ENCODE peak calls at places on chromosomes 16 and 17, in nine cellular contexts. C is mammary epithelial cell, O is GM23338, I is endodermal cell, F is breast epithelium, N is lower lobe of right lung, H is upper lobe of right lung, W is stomach, D is transverse colon. E is an unnamed sample. For H3K4me1 and H3K27me3, the result is how much of the 10 kb centered on the place peaks cover.

GRCh38 chr17:59763861-59764260 is 56.4 kb downstream of the VMP1 start:
- DNase-seq in I (no peak), C (peak), N (no peak), O (no peak), F (no peak), D (no peak), W (no peak), H (no peak), E (peak)

GRCh38 chr16:61900482-61900881 is 135.8 kb downstream of the CDH8 start:
- DNase-seq in F (no peak), D (no peak), N (no peak), W (no peak), I (no peak), O (no peak), C (peak), H (no peak), E (no peak)

GRCh38 chr17:1107777-1108559 is 71.8 kb downstream of the ABR start:
- DNase-seq in W (no peak), I (peak), F (no peak), D (peak), H (no peak), N (no peak), C (peak), O (no peak), E (no peak)

GRCh38 chr17:50218771-50219315 is 17.4 kb upstream of the COL1A1 start:
- DNase-seq in O (no peak), F (no peak), I (peak), H (no peak), W (no peak), D (no peak), C (peak), N (no peak), E (peak)

GRCh38 chr16:82011199-82011641 is at the start of gene SDR42E1:
- DNase-seq in N (peak), I (no peak), H (peak), W (peak), C (peak), D (peak), F (peak), O (peak), E (peak)

GRCh38 chr17:21453144-21453982 is 77.2 kb downstream of the KCNJ12 start:
- DNase-seq in F (no peak), C (no peak), D (no peak), O (no peak), H (no peak), I (no peak), N (no peak), W (no peak), E (no peak)

GRCh38 chr16:10564591-10564990 is 15.8 kb downstream of the EMP2 start:
- DNase-seq in I (no peak), O (no peak), F (no peak), C (no peak), N (no peak), D (no peak), H (no peak), W (no peak), E (no peak)

GRCh38 chr16:9092282-9092962 is 978 bp downstream of the HAPSTR1 start:
- DNase-seq in F (no peak), N (peak), D (peak), W (peak), H (peak), I (peak), C (no peak), O (peak), E (no peak)

GRCh38 chr16:1124291-1124690 is 28.2 kb upstream of the C1QTNF8 start:
- DNase-seq in C (no peak), H (no peak), I (no peak), O (no peak), D (no peak), W (no peak), F (no peak), N (no peak), E (no peak)

GRCh38 chr16:20987049-20987448 is 86.5 kb downstream of the LYRM1 start:
- DNase-seq in D (no peak), F (no peak), O (no peak), W (no peak), H (no peak), I (no peak), N (no peak), C (no peak), E (no peak)

GRCh38 chr17:15261818-15262290 is 3.3 kb downstream of the PMP22 start:
- DNase-seq in D (peak), W (no peak), F (no peak), N (no peak), I (peak), C (peak), O (peak), H (no peak), E (no peak)

GRCh38 chr17:15262291-15263205 is 2.6 kb downstream of the PMP22 start:
- DNase-seq in D (peak), C (peak), N (peak), W (peak), H (peak), I (peak), F (peak), O (peak), E (no peak)

GRCh38 chr17:15263680-15264079 is 1.4 kb downstream of the PMP22 start:
- DNase-seq in H (no peak), I (peak), D (no peak), O (no peak), C (no peak), F (no peak), N (no peak), W (no peak), E (no peak)

GRCh38 chr17:15264542-15264941 is 584 bp downstream of the PMP22 start:
- DNase-seq in O (no peak), F (peak), C (no peak), N (peak), D (peak), I (peak), H (peak), W (peak), E (no peak)

GRCh38 chr17:15263206-15263579 is 1.9 kb downstream of the PMP22 start:
- DNase-seq in I (no peak), O (peak), D (peak), F (peak), N (peak), W (peak), C (peak), H (peak), E (no peak)
- H3K4me3 ChIP-seq in I (peak), O (peak), D (peak), F (peak), N (peak), W (peak), C (peak), H (peak), E (no peak)

GRCh38 chr16:23498863-23499262 is 11.4 kb downstream of the GGA2 start:
- DNase-seq in H (no peak), O (no peak), D (no peak), W (no peak), I (no peak), N (no peak), C (no peak), F (no peak), E (no peak)
- H3K4me1 ChIP-seq in H (half or more), O (under half), D (under half), W (half or more), I (under half), N (half or more), C (under half), F (under half), E (under half)

GRCh38 chr16:49687603-49688002 is 168.3 kb downstream of the ZNF423 start:
- DNase-seq in N (no peak), D (no peak), O (no peak), W (no peak), C (no peak), F (no peak), I (no peak), H (no peak), E (no peak)

GRCh38 chr16:49693445-49693844 is 162.5 kb downstream of the ZNF423 start:
- DNase-seq in F (no peak), I (peak), N (no peak), O (no peak), W (no peak), C (no peak), H (no peak), D (no peak), E (no peak)

GRCh38 chr16:49688298-49688697 is 167.6 kb downstream of the ZNF423 start:
- DNase-seq in C (no peak), I (peak), D (no peak), F (no peak), H (no peak), W (no peak), O (peak), N (no peak), E (no peak)

GRCh38 chr16:49695782-49696413 is 160.0 kb downstream of the ZNF423 start:
- DNase-seq in C (no peak), I (no peak), W (no peak), D (no peak), N (no peak), H (no peak), F (no peak), O (no peak), E (no peak)

DNA sequence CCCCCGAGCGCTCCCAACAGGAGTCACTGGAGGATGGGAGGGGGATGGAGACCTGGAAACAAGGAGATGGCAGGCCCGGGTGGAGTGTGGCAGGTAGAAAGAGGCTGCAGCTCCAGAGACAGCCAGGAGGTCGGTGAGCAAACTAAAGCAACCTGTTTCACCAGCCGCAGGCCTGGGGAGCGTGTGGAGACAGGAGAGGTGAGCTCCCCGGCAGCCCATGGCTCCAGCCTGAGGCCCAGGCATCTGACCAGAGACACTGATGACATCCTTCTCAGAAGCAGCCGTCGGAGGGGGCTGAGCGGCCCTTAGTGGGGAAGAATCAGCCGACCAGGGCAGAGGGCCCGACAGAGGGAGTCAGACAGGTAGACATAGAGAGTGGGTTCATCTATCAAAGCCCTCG is 165.1 kb downstream of the ZNF423 start:
- DNase-seq in N (no peak), I (peak), D (no peak), C (no peak), F (no peak), W (no peak), H (no peak), O (no peak), E (no peak)
- H3K27me3 ChIP-seq in N (under half), I (under half), D (under half), C (under half), F (under half), W (under half), H (under half), O (under half), E (half or more)

DNA sequence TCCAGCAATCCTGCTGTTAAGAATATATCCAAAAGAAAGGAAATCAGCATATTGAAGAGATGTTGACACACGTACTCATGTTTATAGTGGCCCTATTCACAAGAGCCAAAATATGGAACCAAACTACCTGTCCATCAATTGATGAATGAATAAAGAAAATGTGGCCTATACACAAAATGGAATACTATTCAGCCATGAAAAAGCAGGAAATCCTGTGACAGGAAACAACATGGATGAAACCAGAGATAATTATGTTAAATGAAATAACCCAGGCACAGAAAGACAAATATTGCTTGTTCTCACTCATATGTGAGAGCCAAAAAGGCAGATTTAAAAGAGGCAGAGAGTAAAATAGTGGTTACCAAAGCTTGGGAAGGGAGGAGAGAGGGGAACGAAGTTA is 127.1 kb downstream of the KCNJ2 start:
- DNase-seq in N (no peak), D (no peak), I (no peak), C (no peak), W (no peak), F (no peak), O (no peak), H (no peak), E (no peak)
- H3K4me3 ChIP-seq in N (no peak), D (no peak), I (no peak), C (no peak), W (no peak), F (no peak), O (no peak), H (no peak), E (no peak)

DNA sequence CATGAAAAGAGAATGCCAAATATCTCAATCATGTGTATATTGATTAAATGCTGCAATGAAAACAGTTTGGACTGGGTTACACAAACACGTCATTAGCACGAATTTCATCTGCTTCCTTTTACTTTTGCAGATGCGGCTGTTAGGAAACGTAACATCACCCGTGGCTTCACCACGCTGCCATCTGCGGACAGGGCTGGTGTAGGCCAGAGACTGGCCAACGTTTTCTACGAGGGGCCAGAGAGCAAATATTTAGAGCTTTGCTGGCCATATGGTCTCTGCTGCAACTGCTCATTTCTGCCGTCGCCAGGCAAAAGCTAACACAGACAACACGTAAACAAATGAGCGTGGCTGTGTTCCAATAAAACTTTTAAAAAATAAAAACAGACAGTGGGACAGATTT is 96.5 kb downstream of the ENGASE start:
- DNase-seq in C (no peak), F (no peak), H (no peak), W (no peak), O (no peak), I (no peak), D (no peak), N (no peak), E (no peak)
- H3K4me1 ChIP-seq in C (under half), F (under half), H (under half), W (under half), O (under half), I (under half), D (under half), N (under half), E (under half)

DNA sequence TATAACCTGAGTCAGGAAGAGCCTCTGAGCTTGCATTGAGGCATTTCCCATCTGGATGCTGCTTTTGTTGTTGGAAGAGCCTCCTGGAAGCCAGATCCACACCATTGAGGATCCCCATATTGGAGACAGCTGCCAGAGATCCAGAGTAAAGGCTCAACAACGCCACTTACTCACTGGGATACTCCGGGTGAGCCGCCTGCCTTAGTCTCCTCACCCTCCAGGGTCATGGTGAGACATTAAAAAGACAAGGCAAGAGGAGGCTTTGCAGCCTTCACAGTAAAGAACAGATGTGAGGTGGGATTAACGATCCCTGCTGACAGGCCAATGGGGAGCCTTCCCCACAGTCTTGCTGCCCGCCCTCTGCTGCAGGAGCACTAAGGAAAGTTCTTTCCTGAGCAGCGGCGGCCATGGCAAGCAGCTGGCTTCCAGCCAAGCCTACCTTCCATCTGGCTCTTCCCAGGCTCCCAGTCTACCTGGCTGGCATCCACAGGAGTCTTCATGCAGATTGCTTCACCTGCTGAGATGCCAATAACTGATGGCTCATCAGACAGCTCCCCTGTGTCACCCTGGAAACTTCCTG is 198.5 kb downstream of the CYLD start:
- DNase-seq in I (peak), O (no peak), D (no peak), H (no peak), F (no peak), W (no peak), C (no peak), N (no peak), E (no peak)
- H3K27me3 ChIP-seq in I (under half), O (under half), D (under half), H (under half), F (under half), W (under half), C (under half), N (under half), E (half or more)

DNA sequence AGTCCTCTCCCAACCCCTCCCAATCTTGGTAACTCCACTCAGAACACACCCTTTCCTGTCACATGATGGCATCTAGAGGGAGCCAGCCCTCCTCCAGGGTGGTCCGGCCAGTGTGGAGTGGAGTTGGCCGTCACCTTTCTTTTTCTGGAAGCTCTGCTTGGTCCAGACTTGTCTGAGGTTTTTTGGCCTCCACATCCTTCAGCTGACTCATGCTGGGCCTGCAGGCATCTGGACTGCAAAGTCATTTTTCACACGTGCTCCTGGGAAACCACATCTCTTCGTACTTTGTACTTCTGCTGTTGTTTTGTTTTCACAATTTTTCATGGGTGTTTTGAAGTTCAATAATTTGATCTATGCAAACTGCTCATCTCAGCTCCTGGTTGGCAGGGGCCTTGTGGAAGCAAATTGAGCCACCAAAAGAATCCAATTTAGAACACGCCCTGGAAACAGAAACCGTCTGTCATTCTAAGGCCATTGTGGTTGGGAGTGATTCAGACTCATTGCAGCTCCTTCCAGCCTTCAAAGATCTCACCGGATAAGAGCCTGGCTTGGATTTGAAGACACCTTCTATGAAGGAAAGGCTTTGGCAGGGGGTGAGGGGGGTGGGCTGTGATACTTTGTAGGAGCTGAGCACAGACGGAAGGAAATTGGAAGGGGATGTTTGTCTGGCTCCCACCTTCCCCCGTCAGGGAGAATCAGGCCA is 42.4 kb upstream of the NF1 start:
- DNase-seq in C (peak), H (no peak), N (no peak), O (no peak), F (no peak), I (peak), D (no peak), W (no peak), E (peak)
- H3K4me3 ChIP-seq in C (peak), H (no peak), N (no peak), O (no peak), F (peak), I (no peak), D (no peak), W (no peak), E (peak)

DNA sequence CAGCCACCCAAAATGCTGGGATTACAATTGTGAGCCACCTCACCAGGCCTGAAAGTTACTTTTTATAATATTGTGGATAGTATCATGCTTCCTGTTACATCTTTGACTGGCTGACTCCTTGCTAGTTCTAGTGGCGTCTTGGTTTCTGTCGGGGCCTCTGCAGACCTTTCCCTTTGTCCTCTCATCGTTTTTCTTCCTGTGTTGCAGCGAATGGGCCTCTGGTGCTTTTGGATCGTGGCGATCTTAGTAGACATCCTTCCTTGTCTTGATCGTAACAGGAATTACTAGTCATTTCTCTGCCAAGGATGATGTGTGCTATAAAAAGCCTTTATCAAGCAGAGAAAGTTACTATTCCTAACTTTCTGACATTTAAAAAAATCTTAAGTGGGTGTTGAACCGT is 20.8 kb downstream of the ASPSCR1 start:
- DNase-seq in I (no peak), O (no peak), D (no peak), H (no peak), W (no peak), N (no peak), F (no peak), C (no peak), E (no peak)
- H3K4me1 ChIP-seq in I (under half), O (under half), D (under half), H (under half), W (under half), N (under half), F (under half), C (under half), E (under half)